ENCODE peak calls at places on chromosomes 3 and 15, in ten cellular contexts. One of them, this sample, is unnamed.

GRCh38 chr15:92809880-92810361 is 90.2 kb upstream of the CHD2 start:
- DNase-seq in HT1080: no peak
- DNase-seq in COLO829: no peak
- DNase-seq in putamen: peak; percentile 75
- DNase-seq in NCI-H345: peak; percentile 30
- DNase-seq in KBM-7: peak; percentile 62
- DNase-seq in posterior cingulate gyrus: peak; percentile 25
- DNase-seq in HepG2: no peak
- DNase-seq in HCEC 1CT: no peak
- DNase-seq in glutamatergic neuron: no peak
- DNase-seq in this sample: no peak

GRCh38 chr15:44729394-44729913 is 6.9 kb upstream of the TRIM69 start:
- DNase-seq in HT1080: no peak
- DNase-seq in COLO829: no peak
- DNase-seq in putamen: no peak
- DNase-seq in NCI-H345: peak; percentile 44
- DNase-seq in KBM-7: no peak
- DNase-seq in posterior cingulate gyrus: peak; percentile 32
- DNase-seq in HepG2: no peak
- DNase-seq in HCEC 1CT: peak; percentile 23
- DNase-seq in glutamatergic neuron: peak; percentile 43
- DNase-seq in this sample: no peak

GRCh38 chr15:69357773-69358765 is 56.1 kb upstream of the KIF23 start:
- DNase-seq in HT1080: peak; percentile 24
- DNase-seq in COLO829: peak; percentile 8
- DNase-seq in putamen: no peak
- DNase-seq in NCI-H345: no peak
- DNase-seq in KBM-7: no peak
- DNase-seq in posterior cingulate gyrus: no peak
- DNase-seq in HepG2: peak; percentile 76
- DNase-seq in HCEC 1CT: no peak
- DNase-seq in glutamatergic neuron: no peak
- DNase-seq in this sample: peak; percentile 58

GRCh38 chr15:48361690-48362089 is 30.5 kb downstream of the DUT start:
- DNase-seq in HT1080: peak; percentile 31
- DNase-seq in COLO829: no peak
- DNase-seq in putamen: no peak
- DNase-seq in NCI-H345: no peak
- DNase-seq in KBM-7: no peak
- DNase-seq in posterior cingulate gyrus: no peak
- DNase-seq in HepG2: no peak
- DNase-seq in HCEC 1CT: peak; percentile 88
- DNase-seq in glutamatergic neuron: no peak
- DNase-seq in this sample: no peak

GRCh38 chr15:65338366-65338765 is 33.9 kb downstream of the RNU5B-1 start:
- DNase-seq in HT1080: no peak
- DNase-seq in COLO829: no peak
- DNase-seq in putamen: no peak
- DNase-seq in NCI-H345: peak; percentile 13
- DNase-seq in KBM-7: no peak
- DNase-seq in posterior cingulate gyrus: no peak
- DNase-seq in HepG2: no peak
- DNase-seq in HCEC 1CT: no peak
- DNase-seq in glutamatergic neuron: peak; percentile 9
- DNase-seq in this sample: no peak

GRCh38 chr3:148923592-148923991 is 58.5 kb downstream of the CPA3 start:
- DNase-seq in HT1080: no peak
- DNase-seq in COLO829: no peak
- DNase-seq in putamen: no peak
- DNase-seq in NCI-H345: no peak
- DNase-seq in KBM-7: no peak
- DNase-seq in posterior cingulate gyrus: no peak
- DNase-seq in HepG2: no peak
- DNase-seq in HCEC 1CT: no peak
- DNase-seq in glutamatergic neuron: no peak
- DNase-seq in this sample: no peak

GRCh38 chr3:40911928-40912327 is 287.4 kb upstream of the CTNNB1 start:
- DNase-seq in HT1080: no peak
- DNase-seq in COLO829: no peak
- DNase-seq in putamen: no peak
- DNase-seq in NCI-H345: no peak
- DNase-seq in KBM-7: no peak
- DNase-seq in posterior cingulate gyrus: no peak
- DNase-seq in HepG2: peak; percentile 87
- DNase-seq in HCEC 1CT: no peak
- DNase-seq in glutamatergic neuron: no peak
- DNase-seq in this sample: peak; percentile 74

GRCh38 chr3:129344540-129345220 is 66.0 kb downstream of the HMCES start:
- DNase-seq in HT1080: no peak
- DNase-seq in COLO829: no peak
- DNase-seq in putamen: no peak
- DNase-seq in NCI-H345: no peak
- DNase-seq in KBM-7: no peak
- DNase-seq in posterior cingulate gyrus: no peak
- DNase-seq in HepG2: no peak
- DNase-seq in HCEC 1CT: no peak
- DNase-seq in glutamatergic neuron: peak; percentile 29
- DNase-seq in this sample: peak; percentile 85

GRCh38 chr3:187064210-187065115 is 74.8 kb downstream of the RPL39L start:
- DNase-seq in HT1080: peak; percentile 45
- DNase-seq in COLO829: no peak
- DNase-seq in putamen: no peak
- DNase-seq in NCI-H345: no peak
- DNase-seq in KBM-7: no peak
- DNase-seq in posterior cingulate gyrus: no peak
- DNase-seq in HepG2: peak; percentile 65
- DNase-seq in HCEC 1CT: peak; percentile 10
- DNase-seq in glutamatergic neuron: no peak
- DNase-seq in this sample: no peak

GRCh38 chr3:46208167-46208704 is at the start of gene CCR1:
- DNase-seq in HT1080: peak; percentile 71
- DNase-seq in COLO829: peak; percentile 51
- DNase-seq in putamen: peak; percentile 47
- DNase-seq in NCI-H345: no peak
- DNase-seq in KBM-7: peak; percentile 84
- DNase-seq in posterior cingulate gyrus: no peak
- DNase-seq in HepG2: peak; percentile 37
- DNase-seq in HCEC 1CT: peak; percentile 77
- DNase-seq in glutamatergic neuron: no peak
- DNase-seq in this sample: peak; percentile 44

GRCh38 chr3:188208751-188209433 is 54.9 kb downstream of the LPP start:
- DNase-seq in HT1080: no peak
- DNase-seq in COLO829: peak; percentile 10
- DNase-seq in putamen: no peak
- DNase-seq in NCI-H345: no peak
- DNase-seq in KBM-7: no peak
- DNase-seq in posterior cingulate gyrus: no peak
- DNase-seq in HepG2: no peak
- DNase-seq in HCEC 1CT: peak; percentile 77
- DNase-seq in glutamatergic neuron: no peak
- DNase-seq in this sample: no peak

GRCh38 chr15:89457086-89457485 is 39.3 kb downstream of the RHCG start:
- DNase-seq in HT1080: peak; percentile 53
- DNase-seq in COLO829: peak; percentile 93
- DNase-seq in putamen: no peak
- DNase-seq in NCI-H345: no peak
- DNase-seq in KBM-7: peak; percentile 24
- DNase-seq in posterior cingulate gyrus: no peak
- DNase-seq in HepG2: peak; percentile 12
- DNase-seq in HCEC 1CT: peak; percentile 30
- DNase-seq in glutamatergic neuron: no peak
- DNase-seq in this sample: no peak

GRCh38 chr15:58748787-58749531 is 548 bp downstream of the ADAM10 start:
- DNase-seq in HT1080: peak; percentile 33
- DNase-seq in COLO829: no peak
- DNase-seq in putamen: no peak
- DNase-seq in NCI-H345: peak; percentile 29
- DNase-seq in KBM-7: peak; percentile 58
- DNase-seq in posterior cingulate gyrus: peak; percentile 40
- DNase-seq in HepG2: peak; percentile 39
- DNase-seq in HCEC 1CT: peak; percentile 37
- DNase-seq in glutamatergic neuron: peak; percentile 68
- DNase-seq in this sample: peak; percentile 23

GRCh38 chr3:194354315-194354714 is 3.2 kb upstream of the CPN2 start:
- DNase-seq in HT1080: no peak
- DNase-seq in COLO829: no peak
- DNase-seq in putamen: no peak
- DNase-seq in NCI-H345: no peak
- DNase-seq in KBM-7: no peak
- DNase-seq in posterior cingulate gyrus: no peak
- DNase-seq in HepG2: no peak
- DNase-seq in HCEC 1CT: no peak
- DNase-seq in glutamatergic neuron: no peak
- DNase-seq in this sample: no peak

GRCh38 chr3:116873142-116873541 is 163.6 kb downstream of the TUSC7 start:
- DNase-seq in HT1080: no peak
- DNase-seq in COLO829: no peak
- DNase-seq in putamen: no peak
- DNase-seq in NCI-H345: no peak
- DNase-seq in KBM-7: no peak
- DNase-seq in posterior cingulate gyrus: no peak
- DNase-seq in HepG2: no peak
- DNase-seq in HCEC 1CT: no peak
- DNase-seq in glutamatergic neuron: no peak
- DNase-seq in this sample: no peak

GRCh38 chr3:187750041-187750512 is 4.8 kb upstream of the BCL6 start:
- DNase-seq in HT1080: no peak
- DNase-seq in COLO829: no peak
- DNase-seq in putamen: no peak
- DNase-seq in NCI-H345: peak; percentile 89
- DNase-seq in KBM-7: no peak
- DNase-seq in posterior cingulate gyrus: no peak
- DNase-seq in HepG2: peak; percentile 92
- DNase-seq in HCEC 1CT: peak; percentile 18
- DNase-seq in glutamatergic neuron: no peak
- DNase-seq in this sample: peak; percentile 58

GRCh38 chr3:13648060-13648743 is 99.3 kb downstream of the FBLN2 start:
- DNase-seq in HT1080: peak; percentile 71
- DNase-seq in COLO829: peak; percentile 74
- DNase-seq in putamen: peak; percentile 76
- DNase-seq in NCI-H345: peak; percentile 66
- DNase-seq in KBM-7: peak; percentile 86
- DNase-seq in posterior cingulate gyrus: peak; percentile 91
- DNase-seq in HepG2: peak; percentile 50
- DNase-seq in HCEC 1CT: peak; percentile 11
- DNase-seq in glutamatergic neuron: peak; percentile 95
- DNase-seq in this sample: peak; percentile 100

GRCh38 chr3:18389108-18389733 is 35.9 kb downstream of the SATB1 start:
- DNase-seq in HT1080: peak; percentile 9
- DNase-seq in COLO829: no peak
- DNase-seq in putamen: no peak
- DNase-seq in NCI-H345: peak; percentile 7
- DNase-seq in KBM-7: peak; percentile 74
- DNase-seq in posterior cingulate gyrus: no peak
- DNase-seq in HepG2: peak; percentile 3
- DNase-seq in HCEC 1CT: no peak
- DNase-seq in glutamatergic neuron: no peak
- DNase-seq in this sample: no peak

This sample was measured in HuH-7.